ENCODE peak calls at places on chromosomes 1 and 21, in eight cellular contexts. Y, Q, P, O, N, A, S and W are unnamed samples.

GRCh38 chr1:98496246-98496995 is 165.1 kb upstream of the SNX7 start:
- DNase-seq in Y (no peak), Q (no peak), P (no peak), O (no peak), N (no peak), A (no peak), S (peak), W (no peak)

GRCh38 chr1:217718873-217719272 is 87.7 kb downstream of the SPATA17 start:
- DNase-seq in Y (no peak), Q (no peak), P (no peak), O (no peak), N (no peak), A (no peak), S (no peak), W (no peak)

GRCh38 chr1:167826127-167826526 is 87.8 kb downstream of the ADCY10 start:
- DNase-seq in Y (no peak), Q (no peak), P (no peak), O (no peak), N (no peak), A (no peak), S (no peak), W (no peak)

GRCh38 chr1:8541961-8542521 is 224.1 kb downstream of the SLC45A1 start:
- DNase-seq in Y (no peak), Q (no peak), P (peak), O (no peak), N (no peak), A (no peak), S (no peak), W (no peak)

GRCh38 chr1:166133276-166133841 is 33.4 kb downstream of the FAM78B start:
- DNase-seq in Y (no peak), Q (no peak), P (no peak), O (no peak), N (no peak), A (no peak), S (peak), W (no peak)

GRCh38 chr1:115166531-115167091 is 77.3 kb upstream of the TSPAN2 start:
- DNase-seq in Y (no peak), Q (no peak), P (no peak), O (no peak), N (no peak), A (no peak), S (peak), W (no peak)

GRCh38 chr21:45300786-45301520 is 13.3 kb upstream of the POFUT2 start:
- DNase-seq in Y (peak), Q (no peak), P (no peak), O (no peak), N (no peak), A (no peak), S (no peak), W (no peak)

GRCh38 chr1:190494451-190494850 is 16.8 kb upstream of the BRINP3 start:
- DNase-seq in Y (no peak), Q (no peak), P (no peak), O (no peak), N (no peak), A (no peak), S (peak), W (no peak)

GRCh38 chr1:160550572-160551034 is 27.5 kb upstream of the SLAMF6 start:
- DNase-seq in Y (no peak), Q (no peak), P (no peak), O (peak), N (peak), A (no peak), S (no peak), W (no peak)

GRCh38 chr1:214386747-214387146 is 105.8 kb downstream of the SMYD2 start:
- DNase-seq in Y (no peak), Q (no peak), P (no peak), O (no peak), N (no peak), A (no peak), S (peak), W (no peak)

GRCh38 chr1:23168079-23168461 is 586 bp downstream of the LUZP1 start:
- DNase-seq in Y (peak), Q (no peak), P (no peak), O (peak), N (peak), A (peak), S (no peak), W (no peak)

GRCh38 chr1:185158806-185159205 is 1.8 kb downstream of the SWT1 start:
- DNase-seq in Y (no peak), Q (no peak), P (no peak), O (no peak), N (no peak), A (no peak), S (no peak), W (no peak)

GRCh38 chr1:87682565-87682964 is 353.9 kb downstream of the LMO4 start:
- DNase-seq in Y (no peak), Q (no peak), P (no peak), O (no peak), N (no peak), A (no peak), S (no peak), W (no peak)

GRCh38 chr1:3772715-3773571 is at the start of gene SMIM1:
- DNase-seq in Y (no peak), Q (peak), P (no peak), O (no peak), N (no peak), A (no peak), S (no peak), W (no peak)

GRCh38 chr1:117669572-117669971 is 63.7 kb downstream of the TENT5C start:
- DNase-seq in Y (no peak), Q (no peak), P (no peak), O (no peak), N (no peak), A (no peak), S (no peak), W (no peak)

GRCh38 chr1:34696230-34696629 is 58.6 kb upstream of the GJB5 start:
- DNase-seq in Y (no peak), Q (no peak), P (no peak), O (no peak), N (no peak), A (no peak), S (peak), W (no peak)

GRCh38 chr1:2529776-2530500 is at the start of gene HES5:
- DNase-seq in Y (no peak), Q (no peak), P (no peak), O (no peak), N (no peak), A (peak), S (no peak), W (no peak)

GRCh38 chr1:40257313-40257687 is 736 bp upstream of the ZMPSTE24 start:
- DNase-seq in Y (no peak), Q (no peak), P (no peak), O (peak), N (peak), A (no peak), S (peak), W (no peak)

GRCh38 chr1:21124846-21125245 is 51.9 kb downstream of the EIF4G3 start:
- DNase-seq in Y (no peak), Q (no peak), P (peak), O (no peak), N (no peak), A (no peak), S (peak), W (no peak)

GRCh38 chr1:176643536-176643935 is 180.6 kb downstream of the PAPPA2 start:
- DNase-seq in Y (no peak), Q (no peak), P (no peak), O (no peak), N (no peak), A (no peak), S (peak), W (no peak)

GRCh38 chr1:51518033-51518729 is 885 bp downstream of the EPS15 start:
- DNase-seq in Y (peak), Q (peak), P (no peak), O (peak), N (peak), A (peak), S (peak), W (no peak)

GRCh38 chr1:174433451-174433850 is 14.3 kb upstream of the GPR52 start:
- DNase-seq in Y (no peak), Q (no peak), P (peak), O (no peak), N (no peak), A (no peak), S (peak), W (peak)

GRCh38 chr1:161086457-161086856 is 2.9 kb downstream of the NECTIN4 start:
- DNase-seq in Y (no peak), Q (no peak), P (no peak), O (no peak), N (no peak), A (no peak), S (no peak), W (no peak)

GRCh38 chr1:36464605-36465393 is 615 bp upstream of the MRPS15 start:
- DNase-seq in Y (no peak), Q (no peak), P (no peak), O (peak), N (no peak), A (no peak), S (peak), W (no peak)

GRCh38 chr1:207054476-207054875 is 1.4 kb downstream of the PFKFB2 start:
- DNase-seq in Y (no peak), Q (no peak), P (no peak), O (no peak), N (no peak), A (no peak), S (no peak), W (no peak)

GRCh38 chr1:147897030-147897756 is 5.4 kb upstream of the GJA8 start:
- DNase-seq in Y (no peak), Q (no peak), P (no peak), O (no peak), N (no peak), A (no peak), S (no peak), W (no peak)

GRCh38 chr1:207831517-207832327 is 79.2 kb downstream of the CD34 start:
- DNase-seq in Y (no peak), Q (no peak), P (no peak), O (no peak), N (peak), A (no peak), S (peak), W (no peak)